ENCODE peak calls at places on chromosomes 6 and 20, in four cellular contexts. One of them, this sample, is unnamed.

GRCh38 chr20:23601715-23602114 is 4.0 kb downstream of the CST9 start:
- DNase-seq in BJ: no peak
- DNase-seq in esophagus squamous epithelium: no peak
- DNase-seq in NT2/D1: no peak
- DNase-seq in this sample: no peak

GRCh38 chr6:52389626-52390360 is 27.8 kb downstream of the PAQR8 start:
- DNase-seq in BJ: no peak
- DNase-seq in esophagus squamous epithelium: no peak
- DNase-seq in NT2/D1: no peak
- DNase-seq in this sample: no peak

GRCh38 chr6:131175559-131175958 is 40.3 kb downstream of the AKAP7 start:
- DNase-seq in NT2/D1: no peak
- DNase-seq in esophagus squamous epithelium: no peak
- DNase-seq in BJ: no peak
- DNase-seq in this sample: no peak

GRCh38 chr6:157325069-157325805 is 1.9 kb upstream of the TMEM242 start:
- DNase-seq in BJ: no peak
- DNase-seq in esophagus squamous epithelium: no peak
- DNase-seq in NT2/D1: no peak
- DNase-seq in this sample: no peak

GRCh38 chr6:71733970-71734899 is 152.1 kb upstream of the RIMS1 start:
- DNase-seq in BJ: no peak
- DNase-seq in esophagus squamous epithelium: no peak
- DNase-seq in NT2/D1: no peak
- DNase-seq in this sample: no peak

GRCh38 chr20:845967-846893 is 12.7 kb downstream of the FAM110A start:
- DNase-seq in NT2/D1: no peak
- DNase-seq in esophagus squamous epithelium: no peak
- DNase-seq in BJ: no peak
- DNase-seq in this sample: no peak

GRCh38 chr6:100512203-100512862 is 47.6 kb upstream of the SIM1 start:
- DNase-seq in BJ: no peak
- DNase-seq in esophagus squamous epithelium: no peak
- DNase-seq in NT2/D1: no peak
- DNase-seq in this sample: no peak

GRCh38 chr20:38435555-38435939 is 419 bp upstream of the SNHG17 start:
- DNase-seq in esophagus squamous epithelium: no peak
- DNase-seq in BJ: no peak
- DNase-seq in NT2/D1: no peak
- DNase-seq in this sample: no peak

GRCh38 chr6:91569071-91569470 is 982.2 kb upstream of the MAP3K7 start:
- DNase-seq in NT2/D1: no peak
- DNase-seq in esophagus squamous epithelium: no peak
- DNase-seq in BJ: peak
- DNase-seq in this sample: peak

GRCh38 chr20:381581-382290 is 1.2 kb downstream of the TRIB3 start:
- DNase-seq in esophagus squamous epithelium: peak
- DNase-seq in NT2/D1: no peak
- DNase-seq in BJ: peak
- DNase-seq in this sample: no peak

GRCh38 chr20:9139106-9139808 is 70.4 kb downstream of the PLCB4 start:
- DNase-seq in BJ: no peak
- DNase-seq in esophagus squamous epithelium: no peak
- DNase-seq in NT2/D1: no peak
- DNase-seq in this sample: no peak

GRCh38 chr20:20076297-20077065 is 24.1 kb downstream of the CFAP61 start:
- DNase-seq in NT2/D1: no peak
- DNase-seq in BJ: peak
- DNase-seq in esophagus squamous epithelium: no peak
- DNase-seq in this sample: no peak

GRCh38 chr6:166386111-166386510 is 3.4 kb upstream of the MPC1 start:
- DNase-seq in NT2/D1: no peak
- DNase-seq in BJ: no peak
- DNase-seq in esophagus squamous epithelium: no peak
- DNase-seq in this sample: no peak

GRCh38 chr6:87534377-87535047 is 55.3 kb downstream of the RARS2 start:
- DNase-seq in BJ: no peak
- DNase-seq in NT2/D1: no peak
- DNase-seq in esophagus squamous epithelium: no peak
- DNase-seq in this sample: no peak

GRCh38 chr6:15513131-15513771 is 149.6 kb downstream of the DTNBP1 start:
- DNase-seq in BJ: no peak
- DNase-seq in NT2/D1: no peak
- DNase-seq in esophagus squamous epithelium: no peak
- DNase-seq in this sample: no peak

GRCh38 chr20:4113996-4114603 is 98.7 kb upstream of the RNF24 start:
- DNase-seq in esophagus squamous epithelium: no peak
- DNase-seq in NT2/D1: no peak
- DNase-seq in BJ: no peak
- DNase-seq in this sample: no peak

GRCh38 chr6:71619836-71620235 is 266.5 kb upstream of the RIMS1 start:
- DNase-seq in BJ: no peak
- DNase-seq in NT2/D1: no peak
- DNase-seq in esophagus squamous epithelium: no peak
- DNase-seq in this sample: no peak

GRCh38 chr6:119974430-119975159 is 625.0 kb upstream of the MAN1A1 start:
- DNase-seq in esophagus squamous epithelium: no peak
- DNase-seq in BJ: no peak
- DNase-seq in NT2/D1: no peak
- DNase-seq in this sample: no peak

GRCh38 chr6:6810727-6811126 is 222.2 kb downstream of the LY86 start:
- DNase-seq in esophagus squamous epithelium: no peak
- DNase-seq in BJ: no peak
- DNase-seq in NT2/D1: no peak
- DNase-seq in this sample: no peak

GRCh38 chr6:33204415-33205171 is at the start of gene HSD17B8:
- DNase-seq in NT2/D1: peak
- DNase-seq in BJ: no peak
- DNase-seq in esophagus squamous epithelium: peak
- DNase-seq in this sample: peak

GRCh38 chr20:8144282-8145245 is 12.5 kb downstream of the PLCB1 start:
- DNase-seq in BJ: peak
- DNase-seq in NT2/D1: no peak
- DNase-seq in esophagus squamous epithelium: no peak
- DNase-seq in this sample: no peak

DNA sequence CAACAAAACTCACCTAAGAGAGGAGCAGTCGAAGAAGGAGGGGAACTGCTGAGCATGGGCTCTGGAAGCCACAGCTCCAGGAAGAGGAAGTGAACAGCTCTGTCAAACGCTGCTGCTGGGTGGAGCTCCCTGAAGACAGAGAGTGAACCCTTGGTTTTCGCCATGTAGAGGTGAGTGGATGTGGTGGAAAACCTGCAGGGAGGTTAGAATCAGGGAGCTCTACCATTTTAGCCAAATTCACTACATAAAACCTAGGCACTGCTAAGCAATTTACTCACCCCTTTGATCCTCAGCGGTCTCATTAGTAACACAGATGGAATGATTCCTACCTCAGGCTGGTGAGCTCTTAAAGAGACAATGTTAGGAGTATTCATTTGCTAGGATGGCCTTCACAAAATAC is 19.4 kb upstream of the TFAP2A start:
- DNase-seq in NT2/D1: no peak
- DNase-seq in esophagus squamous epithelium: no peak
- DNase-seq in BJ: no peak
- DNase-seq in this sample: no peak
- H3K4me3 ChIP-seq in NT2/D1: no peak
- H3K4me3 ChIP-seq in esophagus squamous epithelium: no peak
- H3K4me3 ChIP-seq in BJ: no peak
- H3K4me3 ChIP-seq in this sample: no peak

DNA sequence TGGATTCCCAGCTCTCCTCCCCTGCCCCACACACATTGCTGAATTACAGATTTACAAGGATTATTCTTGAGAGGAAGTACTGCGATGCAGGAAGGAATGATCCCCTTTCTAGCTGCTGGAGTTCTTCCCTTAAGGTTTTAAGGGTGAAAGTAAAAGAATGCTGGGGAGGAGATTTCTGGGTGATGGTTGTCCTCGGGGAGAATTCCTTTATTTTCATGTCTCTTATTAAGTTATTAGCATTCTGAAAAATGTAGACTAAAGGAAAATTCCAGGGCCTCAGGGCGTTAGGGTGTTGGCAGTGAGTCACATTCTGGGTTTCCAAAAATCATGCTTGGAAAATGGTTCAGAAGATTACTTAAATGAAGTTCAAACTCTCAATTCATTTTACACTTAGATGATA is 15.9 kb upstream of the HINT3 start:
- DNase-seq in NT2/D1: no peak
- DNase-seq in esophagus squamous epithelium: no peak
- DNase-seq in BJ: peak
- DNase-seq in this sample: no peak
- H3K4me3 ChIP-seq in NT2/D1: no peak
- H3K4me3 ChIP-seq in esophagus squamous epithelium: no peak
- H3K4me3 ChIP-seq in BJ: no peak
- H3K4me3 ChIP-seq in this sample: no peak

GRCh38 chr20:34557936-34558319 is 590 bp upstream of the MAP1LC3A start:
- DNase-seq in NT2/D1: no peak
- DNase-seq in esophagus squamous epithelium: no peak
- DNase-seq in BJ: no peak
- DNase-seq in this sample: no peak
- H3K4me3 ChIP-seq in NT2/D1: peak
- H3K4me3 ChIP-seq in esophagus squamous epithelium: peak
- H3K4me3 ChIP-seq in BJ: peak
- H3K4me3 ChIP-seq in this sample: peak

DNA sequence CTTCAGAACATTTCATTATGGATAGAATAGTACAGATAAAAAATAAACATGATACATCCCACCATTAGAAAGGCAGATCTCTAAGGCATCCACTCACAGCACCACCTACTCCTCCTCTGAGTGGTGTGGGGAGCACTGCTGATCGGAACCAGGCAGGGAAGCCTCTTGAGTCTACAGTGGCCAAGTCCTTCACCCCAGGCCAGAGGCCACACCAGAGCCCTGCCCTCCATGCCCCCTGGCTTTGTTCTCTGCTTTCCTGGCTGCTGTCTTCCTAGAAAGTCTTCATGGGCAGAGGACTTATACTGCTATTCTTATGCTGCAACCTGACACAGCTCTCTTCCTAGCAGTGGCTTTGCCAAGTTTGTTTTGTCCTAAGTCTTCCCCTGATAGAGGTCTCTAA is 201.8 kb upstream of the THBS2 start:
- DNase-seq in BJ: no peak
- DNase-seq in esophagus squamous epithelium: no peak
- DNase-seq in NT2/D1: no peak
- DNase-seq in this sample: no peak
- H3K4me3 ChIP-seq in BJ: no peak
- H3K4me3 ChIP-seq in esophagus squamous epithelium: no peak
- H3K4me3 ChIP-seq in NT2/D1: no peak
- H3K4me3 ChIP-seq in this sample: no peak

GRCh38 chr20:15163632-15164031 is 826.2 kb upstream of the FLRT3 start:
- DNase-seq in NT2/D1: no peak
- DNase-seq in BJ: no peak
- DNase-seq in esophagus squamous epithelium: no peak
- DNase-seq in this sample: no peak

GRCh38 chr20:15166744-15167143 is 829.3 kb upstream of the FLRT3 start:
- DNase-seq in NT2/D1: no peak
- DNase-seq in BJ: no peak
- DNase-seq in esophagus squamous epithelium: no peak
- DNase-seq in this sample: no peak

GRCh38 chr20:15164726-15165125 is 827.3 kb upstream of the FLRT3 start:
- DNase-seq in esophagus squamous epithelium: no peak
- DNase-seq in NT2/D1: no peak
- DNase-seq in BJ: no peak
- DNase-seq in this sample: no peak

GRCh38 chr20:15158438-15158990 is 821.1 kb upstream of the FLRT3 start:
- DNase-seq in BJ: no peak
- DNase-seq in esophagus squamous epithelium: no peak
- DNase-seq in NT2/D1: no peak
- DNase-seq in this sample: no peak

DNA sequence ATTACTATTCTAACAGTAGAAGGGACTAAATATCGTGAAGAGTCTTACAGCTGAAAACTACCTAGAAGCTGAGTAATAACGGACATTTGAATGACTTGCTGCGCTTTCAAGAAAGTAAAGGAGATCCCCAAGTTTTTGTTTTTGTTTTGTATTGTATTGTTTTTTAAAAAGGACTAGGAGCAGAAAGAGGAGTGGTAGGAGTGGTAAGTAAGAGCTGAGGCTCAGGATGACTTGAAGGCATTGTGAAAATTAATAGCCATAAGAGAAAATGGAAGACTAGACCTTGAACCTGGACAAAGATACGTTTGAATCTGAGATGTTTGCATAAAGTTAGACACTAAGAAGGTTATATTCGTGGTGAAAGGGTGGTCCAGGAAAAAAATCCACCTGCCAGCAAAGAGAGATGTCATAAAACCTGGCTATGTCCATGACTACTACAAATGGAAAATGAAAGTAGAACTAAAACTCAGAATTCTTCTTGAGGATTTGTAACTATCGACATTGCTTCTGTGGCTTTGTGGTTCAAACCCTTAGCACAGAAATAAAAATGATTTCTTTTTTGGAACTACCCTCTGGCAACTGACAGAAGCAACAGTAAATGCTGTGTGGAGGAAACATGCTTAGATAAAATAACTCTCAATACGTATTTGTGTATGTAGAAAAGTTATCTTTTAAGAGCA is 824.8 kb upstream of the FLRT3 start:
- DNase-seq in NT2/D1: no peak
- DNase-seq in esophagus squamous epithelium: no peak
- DNase-seq in BJ: no peak
- DNase-seq in this sample: no peak
- H3K4me3 ChIP-seq in NT2/D1: no peak
- H3K4me3 ChIP-seq in esophagus squamous epithelium: peak
- H3K4me3 ChIP-seq in BJ: no peak
- H3K4me3 ChIP-seq in this sample: no peak

DNA sequence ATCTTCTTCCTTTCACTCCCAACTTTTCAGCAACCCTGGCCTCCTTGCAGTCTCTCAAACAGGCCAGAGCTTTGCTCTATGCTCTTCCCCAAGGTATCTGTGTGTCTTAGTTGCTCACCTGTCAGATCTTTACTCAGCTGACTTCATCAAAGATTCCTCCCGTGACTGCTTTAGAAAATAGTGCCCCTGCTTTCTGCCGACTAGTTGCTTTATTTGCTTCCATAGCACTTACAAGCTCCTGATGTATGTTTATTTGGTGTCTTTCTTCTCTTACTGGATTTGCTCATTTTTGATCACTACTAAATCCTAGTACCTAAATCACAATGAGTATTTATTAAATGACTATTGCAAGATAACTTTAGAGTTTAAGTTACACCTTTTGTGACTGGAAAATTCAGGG is 5.9 kb downstream of the NDUFAF5 start:
- DNase-seq in NT2/D1: no peak
- DNase-seq in BJ: no peak
- DNase-seq in esophagus squamous epithelium: no peak
- DNase-seq in this sample: no peak
- H3K4me3 ChIP-seq in NT2/D1: no peak
- H3K4me3 ChIP-seq in BJ: no peak
- H3K4me3 ChIP-seq in esophagus squamous epithelium: no peak
- H3K4me3 ChIP-seq in this sample: no peak

This sample was measured in retinal pigment epithelial cell.